ENCODE peak calls at places on chromosomes 6 and 20, in ten cellular contexts. A, X, F, E, Q, G, L, C, W and Z are unnamed samples.

GRCh38 chr6:105546748-105547147 is 143.9 kb upstream of the PREP start:
- DNase-seq in X (no peak), F (no peak), W (no peak), C (no peak), L (no peak), E (no peak), A (no peak), Q (no peak), G (no peak), Z (no peak)

GRCh38 chr20:46255440-46256104 is 52.7 kb downstream of the CDH22 start:
- DNase-seq in Q (peak), G (no peak), L (no peak), W (peak), C (no peak), X (peak), F (peak), A (peak), E (peak), Z (peak)

GRCh38 chr20:36881888-36882287 is 6.0 kb downstream of the TLDC2 start:
- DNase-seq in X (peak), Q (no peak), G (no peak), F (peak), W (no peak), E (no peak), L (no peak), C (no peak), A (no peak), Z (no peak)

GRCh38 chr6:119587537-119587936 is 238.0 kb upstream of the MAN1A1 start:
- DNase-seq in E (no peak), X (peak), Q (no peak), C (no peak), L (peak), A (no peak), W (no peak), F (no peak), G (no peak), Z (no peak)

GRCh38 chr20:49395183-49395582 is 87.3 kb downstream of the KCNB1 start:
- DNase-seq in G (no peak), F (no peak), A (no peak), C (no peak), E (peak), W (no peak), Q (no peak), L (peak), X (no peak), Z (peak)

GRCh38 chr6:21678990-21679389 is 85.4 kb downstream of the SOX4 start:
- DNase-seq in G (no peak), W (no peak), L (peak), X (no peak), Q (no peak), C (no peak), A (no peak), E (no peak), F (no peak), Z (no peak)

GRCh38 chr6:21679761-21680265 is 86.3 kb downstream of the SOX4 start:
- DNase-seq in A (no peak), G (no peak), W (no peak), E (no peak), F (no peak), C (no peak), L (peak), Q (no peak), X (peak), Z (no peak)

GRCh38 chr20:38117635-38118034 is 47.4 kb downstream of the TGM2 start:
- DNase-seq in L (peak), E (no peak), A (no peak), Q (no peak), G (no peak), F (no peak), X (peak), W (no peak), C (no peak), Z (no peak)

GRCh38 chr20:21396921-21397340 is 395 bp downstream of the NKX2-4 start:
- DNase-seq in E (no peak), W (no peak), X (no peak), F (no peak), C (peak), L (no peak), A (no peak), Q (no peak), G (no peak), Z (no peak)

GRCh38 chr6:134774244-134774643 is 175.7 kb downstream of the ALDH8A1 start:
- DNase-seq in Q (no peak), W (no peak), A (no peak), C (no peak), L (peak), E (no peak), G (no peak), X (peak), F (no peak), Z (no peak)

GRCh38 chr20:14521436-14521835 is 184.0 kb upstream of the FLRT3 start:
- DNase-seq in E (no peak), G (no peak), W (no peak), A (no peak), C (no peak), F (no peak), X (peak), L (peak), Q (no peak), Z (no peak)

GRCh38 chr6:33962186-33962585 is 158.4 kb upstream of the MLN start:
- DNase-seq in C (no peak), F (peak), Q (no peak), A (no peak), X (peak), W (no peak), G (no peak), L (peak), E (no peak), Z (no peak)

GRCh38 chr20:23116301-23117089 is 30.4 kb upstream of the CD93 start:
- DNase-seq in W (no peak), A (no peak), F (no peak), E (no peak), L (peak), C (no peak), G (no peak), Q (no peak), X (no peak), Z (no peak)

GRCh38 chr20:50067461-50067860 is 45.5 kb downstream of the UBE2V1 start:
- DNase-seq in F (no peak), Q (no peak), W (no peak), X (no peak), G (no peak), E (no peak), A (no peak), C (no peak), L (no peak), Z (no peak)

GRCh38 chr20:39092733-39093410 is 130.7 kb downstream of the DHX35 start:
- DNase-seq in C (no peak), A (no peak), Q (no peak), G (no peak), W (no peak), E (no peak), L (no peak), F (no peak), X (no peak), Z (no peak)

GRCh38 chr6:170092826-170093225 is 198.1 kb downstream of the DLL1 start:
- DNase-seq in X (no peak), F (no peak), A (no peak), G (no peak), Q (no peak), L (no peak), E (no peak), W (no peak), C (no peak), Z (no peak)

GRCh38 chr6:14108571-14109410 is 8.8 kb upstream of the CD83 start:
- DNase-seq in E (peak), F (peak), X (no peak), Q (peak), W (peak), C (no peak), A (peak), G (peak), L (no peak), Z (no peak)

GRCh38 chr6:46367365-46367764 is 123.9 kb downstream of the RCAN2 start:
- DNase-seq in C (no peak), A (no peak), Q (no peak), L (no peak), G (no peak), X (no peak), E (no peak), F (no peak), W (no peak), Z (no peak)

GRCh38 chr20:34180460-34181108 is 60.6 kb upstream of the ASIP start:
- DNase-seq in E (no peak), A (no peak), W (no peak), G (no peak), F (no peak), L (peak), Q (no peak), C (no peak), X (no peak), Z (no peak)

GRCh38 chr20:34165246-34165645 is 53.2 kb upstream of the EIF2S2 start:
- DNase-seq in F (no peak), G (no peak), C (no peak), W (no peak), Q (no peak), L (peak), A (no peak), X (no peak), E (no peak), Z (no peak)

GRCh38 chr20:45392733-45393132 is 14.6 kb upstream of the TP53TG5 start:
- DNase-seq in Q (no peak), E (no peak), F (no peak), X (no peak), A (no peak), L (no peak), G (no peak), C (no peak), W (no peak), Z (no peak)

GRCh38 chr6:85569323-85569722 is 24.3 kb downstream of the SNX14 start:
- DNase-seq in C (no peak), E (no peak), X (peak), A (no peak), L (no peak), W (no peak), F (no peak), G (no peak), Q (no peak), Z (no peak)

GRCh38 chr6:132210886-132211563 is 190.2 kb downstream of the MOXD1 start:
- DNase-seq in G (no peak), L (no peak), E (no peak), W (no peak), X (no peak), A (no peak), F (no peak), C (no peak), Q (no peak), Z (no peak)

GRCh38 chr6:132205946-132206345 is 195.3 kb downstream of the MOXD1 start:
- DNase-seq in X (no peak), F (no peak), G (no peak), A (no peak), L (no peak), W (no peak), C (no peak), Q (no peak), E (no peak), Z (no peak)

GRCh38 chr6:132207991-132208390 is 193.3 kb downstream of the MOXD1 start:
- DNase-seq in E (no peak), L (no peak), A (no peak), G (no peak), C (no peak), Q (no peak), W (no peak), X (no peak), F (no peak), Z (no peak)

GRCh38 chr6:132213191-132213590 is 188.1 kb downstream of the MOXD1 start:
- DNase-seq in E (no peak), L (no peak), G (no peak), X (no peak), C (no peak), Q (no peak), F (no peak), W (no peak), A (no peak), Z (no peak)

GRCh38 chr6:132209351-132209750 is 191.9 kb downstream of the MOXD1 start:
- DNase-seq in L (no peak), G (no peak), F (no peak), X (peak), Q (no peak), E (no peak), W (no peak), C (no peak), A (no peak), Z (no peak)
- TF ChIP-seq CTCF in L (no peak), G (no peak), F (no peak), X (no peak), Q (no peak), E (no peak), W (no peak), C (no peak), A (no peak), Z (no peak)

DNA sequence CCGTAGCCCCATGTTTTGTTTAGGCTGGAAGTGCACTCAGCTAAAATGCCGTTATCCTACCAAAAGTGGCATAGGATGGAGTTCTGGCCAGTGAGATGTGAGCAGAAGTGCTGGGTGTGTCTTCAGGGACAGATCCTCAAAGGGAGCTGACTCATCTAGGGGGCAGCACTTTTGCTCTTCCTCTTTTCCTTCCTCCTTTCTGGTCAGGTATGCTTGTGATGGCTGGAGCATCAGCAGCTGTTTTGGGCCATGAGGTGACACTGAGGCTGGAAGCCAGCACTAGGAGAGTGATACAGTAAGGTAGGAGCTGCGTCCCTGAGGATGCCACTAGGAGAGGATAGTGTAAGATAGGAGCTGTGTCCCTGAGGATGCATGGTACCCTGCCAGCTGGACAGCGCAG is 4.6 kb upstream of the OSBPL2 start:
- DNase-seq in L (no peak), C (no peak), E (no peak), W (no peak), X (no peak), Q (no peak), F (no peak), A (no peak), G (no peak), Z (no peak)
- TF ChIP-seq CTCF in L (no peak), C (no peak), E (no peak), W (no peak), X (no peak), Q (no peak), F (no peak), A (no peak), G (no peak), Z (no peak)

DNA sequence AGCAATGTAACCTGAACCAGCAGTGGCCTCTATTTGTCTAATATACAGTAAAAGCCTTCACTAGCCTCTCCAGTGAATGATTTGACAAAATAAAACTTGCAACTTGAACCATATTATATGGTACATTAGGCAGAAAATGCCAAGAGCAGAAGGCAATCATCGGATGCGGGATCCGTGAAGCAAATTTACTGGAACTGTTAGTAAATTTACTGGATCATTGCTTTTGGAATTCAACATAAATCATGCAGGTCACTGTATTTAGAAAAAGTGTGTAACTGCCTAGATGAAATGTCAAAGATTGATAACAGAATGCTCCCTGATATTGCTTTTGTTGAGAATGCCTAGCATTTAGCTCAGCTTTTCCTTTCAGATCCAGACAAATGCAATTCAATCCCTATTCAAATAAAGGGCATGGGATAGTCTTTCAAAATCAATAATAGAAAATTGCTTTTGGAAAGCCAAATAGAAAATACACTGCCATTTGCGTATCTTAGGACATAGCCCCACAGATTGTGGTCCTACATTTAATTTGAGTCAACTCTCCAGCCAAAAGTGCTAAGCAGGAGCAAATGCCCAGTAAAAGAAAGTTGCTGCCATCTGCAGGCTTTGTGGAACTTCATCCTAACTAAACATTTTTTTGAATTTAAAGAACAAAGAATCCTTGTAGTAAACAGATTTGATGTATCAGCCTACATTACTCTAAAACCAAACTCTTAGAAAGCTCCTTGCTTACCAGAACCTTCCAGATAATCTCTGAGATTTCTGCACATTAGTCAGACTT is 109.5 kb upstream of the HSF2 start:
- DNase-seq in F (no peak), L (peak), E (no peak), X (no peak), A (no peak), Q (no peak), W (no peak), C (no peak), G (no peak), Z (no peak)
- TF ChIP-seq CTCF in F (no peak), L (peak), E (peak), X (no peak), A (no peak), Q (no peak), W (no peak), C (no peak), G (peak), Z (peak)

GRCh38 chr6:159594750-159595117 is 98.3 kb downstream of the SOD2 start:
- DNase-seq in X (peak), L (peak), E (no peak), Q (no peak), G (no peak), C (no peak), A (no peak), W (no peak), F (no peak), Z (no peak)

GRCh38 chr6:159590794-159591193 is 102.2 kb downstream of the SOD2 start:
- DNase-seq in C (no peak), L (no peak), E (no peak), Q (no peak), A (peak), X (no peak), W (no peak), F (no peak), G (no peak), Z (no peak)

GRCh38 chr6:159594106-159594749 is 98.8 kb downstream of the SOD2 start:
- DNase-seq in G (no peak), X (no peak), W (no peak), E (no peak), L (peak), A (no peak), Q (no peak), C (no peak), F (no peak), Z (no peak)

GRCh38 chr6:159595173-159595572 is 97.9 kb downstream of the SOD2 start:
- DNase-seq in E (no peak), G (no peak), F (no peak), C (no peak), W (no peak), L (peak), A (peak), Q (no peak), X (peak), Z (no peak)
- TF ChIP-seq CTCF in E (no peak), G (no peak), F (no peak), C (no peak), W (no peak), L (peak), A (no peak), Q (no peak), X (no peak), Z (no peak)